ENCODE peak calls at places on chromosomes 16 and 17, in eight cellular contexts. O is CD8-positive, alpha-beta memory T cell; K is naive thymus-derived CD4-positive, alpha-beta T cell; A is prostate gland; T is heart right ventricle; I is astrocyte; M is CD4-positive, alpha-beta T cell; S is GM06990. Z is an unnamed sample.

GRCh38 chr16:69371564-69371963 is 14.2 kb downstream of the TERF2 start:
- DNase-seq in O (no peak), K (no peak), A (no peak), T (no peak), I (no peak), M (no peak), S (no peak), Z (no peak)

GRCh38 chr17:80422276-80422675 is 7.3 kb downstream of the ENDOV start:
- DNase-seq in O (no peak), K (no peak), A (no peak), T (no peak), I (no peak), M (no peak), S (no peak), Z (peak; percentile 67)

GRCh38 chr17:7851438-7852261 is 3.2 kb upstream of the TMEM88 start:
- DNase-seq in O (peak; percentile 92), K (peak; percentile 94), A (peak; percentile 90), T (peak; percentile 91), I (peak; percentile 51), M (peak; percentile 93), S (peak; percentile 91), Z (peak; percentile 97)

GRCh38 chr17:77352441-77352840 is 211.7 kb downstream of the SEC14L1 start:
- DNase-seq in O (no peak), K (no peak), A (no peak), T (no peak), I (no peak), M (no peak), S (no peak), Z (no peak)

GRCh38 chr17:205817-206216 is 24.4 kb upstream of the DOC2B start:
- DNase-seq in O (no peak), K (no peak), A (no peak), T (no peak), I (no peak), M (no peak), S (no peak), Z (peak; percentile 12)

GRCh38 chr16:9908613-9909012 is 273.6 kb downstream of the GRIN2A start:
- DNase-seq in O (no peak), K (no peak), A (no peak), T (peak; percentile 26), I (no peak), M (no peak), S (no peak), Z (peak; percentile 53)

GRCh38 chr16:58158137-58158536 is 29.0 kb upstream of the CFAP20 start:
- DNase-seq in O (no peak), K (no peak), A (no peak), T (no peak), I (no peak), M (no peak), S (peak; percentile 3), Z (no peak)

GRCh38 chr16:48446534-48446920 is 61.3 kb upstream of the SIAH1 start:
- DNase-seq in O (no peak), K (no peak), A (no peak), T (no peak), I (no peak), M (no peak), S (no peak), Z (no peak)

GRCh38 chr17:9445424-9445823 is 130.2 kb downstream of the STX8 start:
- DNase-seq in O (no peak), K (no peak), A (no peak), T (no peak), I (no peak), M (no peak), S (no peak), Z (no peak)

GRCh38 chr16:50671644-50672260 is 9.4 kb downstream of the SNX20 start:
- DNase-seq in O (peak; percentile 31), K (no peak), A (no peak), T (no peak), I (no peak), M (peak; percentile 43), S (no peak), Z (no peak)

GRCh38 chr16:57540906-57541753 is 1.3 kb upstream of the ADGRG5 start:
- DNase-seq in O (no peak), K (no peak), A (no peak), T (no peak), I (no peak), M (no peak), S (no peak), Z (no peak)

GRCh38 chr16:22633280-22633679 is 122.6 kb downstream of the NPIPB5 start:
- DNase-seq in O (no peak), K (no peak), A (no peak), T (no peak), I (no peak), M (no peak), S (no peak), Z (no peak)

GRCh38 chr16:22257440-22257839 is 39.8 kb upstream of the POLR3E start:
- DNase-seq in O (no peak), K (no peak), A (no peak), T (no peak), I (no peak), M (no peak), S (no peak), Z (no peak)

GRCh38 chr16:26709175-26709574 is 357.6 kb upstream of the C16orf82 start:
- DNase-seq in O (no peak), K (no peak), A (no peak), T (no peak), I (no peak), M (no peak), S (no peak), Z (no peak)

GRCh38 chr16:88713568-88714419 is 7.5 kb downstream of the CTU2 start:
- DNase-seq in O (no peak), K (no peak), A (no peak), T (no peak), I (no peak), M (no peak), S (no peak), Z (no peak)

GRCh38 chr16:57781741-57782606 is 20.3 kb downstream of the KIFC3 start:
- DNase-seq in O (no peak), K (no peak), A (no peak), T (no peak), I (peak; percentile 50), M (no peak), S (no peak), Z (no peak)

GRCh38 chr17:8479431-8479947 is 43.8 kb downstream of the NDEL1 start:
- DNase-seq in O (no peak), K (no peak), A (no peak), T (peak; percentile 44), I (peak; percentile 81), M (no peak), S (no peak), Z (no peak)

GRCh38 chr17:57357392-57357784 is 101.1 kb downstream of the MSI2 start:
- DNase-seq in O (no peak), K (no peak), A (peak; percentile 91), T (peak; percentile 70), I (peak; percentile 70), M (no peak), S (peak; percentile 64), Z (peak; percentile 68)

GRCh38 chr17:57356722-57357391 is 100.5 kb downstream of the MSI2 start:
- DNase-seq in O (no peak), K (no peak), A (no peak), T (no peak), I (no peak), M (no peak), S (peak; percentile 66), Z (no peak)

GRCh38 chr17:57356153-57356721 is 99.9 kb downstream of the MSI2 start:
- DNase-seq in O (no peak), K (no peak), A (no peak), T (no peak), I (no peak), M (no peak), S (peak; percentile 49), Z (no peak)

GRCh38 chr17:57354669-57355068 is 98.3 kb downstream of the MSI2 start:
- DNase-seq in O (no peak), K (no peak), A (no peak), T (no peak), I (no peak), M (no peak), S (no peak), Z (no peak)

DNA sequence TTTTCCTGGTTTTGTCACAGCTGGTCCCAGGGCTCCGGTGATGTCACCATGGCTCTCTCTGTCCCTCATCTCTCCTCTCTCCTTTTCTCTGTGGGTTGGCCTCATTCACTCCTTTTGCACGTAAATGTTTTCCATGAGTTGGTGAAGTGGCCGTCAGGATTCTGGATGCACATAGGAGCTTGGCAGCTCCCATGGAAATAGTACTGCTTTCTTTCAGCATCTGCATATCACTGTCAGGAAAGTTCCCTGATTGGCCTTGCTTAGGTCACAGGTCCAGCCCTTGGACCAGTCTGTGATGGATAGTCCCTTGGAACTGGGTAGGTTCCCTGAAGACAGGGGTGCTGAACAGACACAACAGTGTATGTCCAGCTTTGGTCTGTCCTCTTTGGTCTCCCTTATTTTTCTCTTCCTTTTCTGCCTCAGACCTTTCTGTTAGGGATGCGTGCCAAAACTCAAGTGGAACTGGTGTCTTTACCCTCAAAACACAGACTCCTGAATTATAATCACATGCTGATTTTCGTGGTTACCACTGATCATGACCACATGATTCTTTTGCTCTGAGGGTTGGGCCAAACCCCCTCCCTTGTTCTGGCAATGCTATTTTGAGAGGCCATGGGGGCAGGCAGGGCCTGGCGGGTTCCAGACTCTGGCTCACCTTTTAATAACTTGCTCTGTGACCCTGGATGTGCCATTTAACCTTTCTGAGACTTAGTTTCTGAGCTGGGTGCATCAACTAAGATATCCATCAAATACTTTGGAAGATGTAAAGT is 99.0 kb downstream of the MSI2 start:
- DNase-seq in O (no peak), K (no peak), A (no peak), T (no peak), I (peak; percentile 42), M (no peak), S (no peak), Z (no peak)
- H3K27me3 ChIP-seq in O (no peaks in the 10 kb centered on the region), K (no peaks in the 10 kb centered on the region), A (no peaks in the 10 kb centered on the region), T (no peaks in the 10 kb centered on the region), I (no peaks in the 10 kb centered on the region), M (no peaks in the 10 kb centered on the region), S (no peaks in the 10 kb centered on the region), Z (no peaks in the 10 kb centered on the region)

DNA sequence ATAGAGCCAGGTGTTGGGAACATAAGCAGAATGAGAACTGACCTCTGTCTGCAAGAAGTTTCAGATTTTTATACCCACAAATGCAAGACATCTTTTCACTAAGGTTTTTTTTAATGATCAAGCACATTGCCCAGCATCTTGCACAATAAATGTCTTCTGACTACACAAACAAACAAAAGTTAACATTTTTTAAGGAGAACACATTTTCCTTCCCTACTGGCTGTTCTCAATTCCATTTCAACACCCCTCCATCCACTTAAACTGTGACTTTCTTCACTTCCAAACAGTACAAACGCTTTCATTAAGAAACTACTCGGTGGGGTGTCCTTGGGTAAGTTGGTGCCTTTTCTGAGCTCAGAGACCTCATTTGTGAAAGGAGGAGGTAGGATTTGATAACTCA is 172.5 kb downstream of the C16orf78 start:
- DNase-seq in O (no peak), K (no peak), A (no peak), T (no peak), I (no peak), M (no peak), S (no peak), Z (no peak)
- H3K27me3 ChIP-seq in O (no peaks in the 10 kb centered on the region), K (no peaks in the 10 kb centered on the region), A (no peaks in the 10 kb centered on the region), T (no peaks in the 10 kb centered on the region), I (no peaks in the 10 kb centered on the region), M (no peaks in the 10 kb centered on the region), S (no peaks in the 10 kb centered on the region), Z (no peaks in the 10 kb centered on the region)

GRCh38 chr17:17706140-17707060 is 25.1 kb downstream of the RAI1 start:
- DNase-seq in O (no peak), K (no peak), A (no peak), T (no peak), I (no peak), M (no peak), S (no peak), Z (no peak)
- H3K27me3 ChIP-seq in O (no peaks in the 10 kb centered on the region), K (no peaks in the 10 kb centered on the region), A (no peaks in the 10 kb centered on the region), T (no peaks in the 10 kb centered on the region), I (no peaks in the 10 kb centered on the region), M (no peaks in the 10 kb centered on the region), S (no peaks in the 10 kb centered on the region), Z (no peaks in the 10 kb centered on the region)

GRCh38 chr16:24635900-24636610 is 93.4 kb upstream of the TNRC6A start:
- DNase-seq in O (no peak), K (no peak), A (peak; percentile 67), T (peak; percentile 59), I (peak; percentile 86), M (no peak), S (no peak), Z (peak; percentile 71)
- H3K27me3 ChIP-seq in O (no peaks in the 10 kb centered on the region), K (no peaks in the 10 kb centered on the region), A (no peaks in the 10 kb centered on the region), T (no peaks in the 10 kb centered on the region), I (no peaks in the 10 kb centered on the region), M (no peaks in the 10 kb centered on the region), S (no peaks in the 10 kb centered on the region), Z (no peaks in the 10 kb centered on the region)